ENCODE peak calls at places on chromosomes 13 and 19, in six cellular contexts. O is T-helper 1 cell; W is stromal cell of bone marrow; Z is endothelial cell of umbilical vein; P is stimulated activated CD4-positive, alpha-beta T cell treated with anti-CD3 and anti-CD28 coated beads, TNF-alpha, amount 100 ng/mL, for 4 hours; Y is OCI-M1. U is an unnamed sample.

GRCh38 chr19:8366961-8367326 is 3.0 kb downstream of the ANGPTL4 start:
- DNase-seq in W (no peak), P (no peak), O (no peak), Y (no peak), Z (no peak), U (peak; percentile 32)

GRCh38 chr13:98509271-98510155 is 67.4 kb downstream of the STK24 start:
- DNase-seq in Y (peak; percentile 97), W (peak; percentile 90), O (no peak), Z (peak; percentile 95), P (peak; percentile 15), U (peak; percentile 92)

GRCh38 chr13:46963874-46964273 is 67.0 kb upstream of the HTR2A start:
- DNase-seq in Y (no peak), W (no peak), O (no peak), Z (no peak), P (no peak), U (peak; percentile 4)

GRCh38 chr19:11528551-11529341 is at the start of gene ECSIT:
- DNase-seq in W (peak; percentile 99), Z (peak; percentile 99), P (peak; percentile 87), O (peak; percentile 82), Y (peak; percentile 100), U (peak; percentile 98)

GRCh38 chr19:17138937-17139598 is 63.5 kb downstream of the MYO9B start:
- DNase-seq in P (no peak), Y (no peak), W (no peak), Z (no peak), O (no peak), U (no peak)

GRCh38 chr19:11382898-11383705 is 1.0 kb downstream of the EPOR start:
- DNase-seq in Z (peak; percentile 28), Y (peak; percentile 100), P (no peak), W (no peak), O (peak; percentile 25), U (peak; percentile 72)

GRCh38 chr13:44148159-44148929 is 225.3 kb upstream of the SERP2 start:
- DNase-seq in Y (no peak), O (no peak), Z (no peak), P (no peak), W (no peak), U (no peak)

GRCh38 chr13:40403509-40404241 is 262.8 kb downstream of the FOXO1 start:
- DNase-seq in Z (no peak), O (no peak), W (no peak), Y (no peak), P (no peak), U (peak; percentile 31)

GRCh38 chr19:41399091-41399490 is 1.5 kb downstream of the BCKDHA start:
- DNase-seq in O (no peak), Z (no peak), P (no peak), W (no peak), Y (no peak), U (no peak)

GRCh38 chr13:32894589-32895001 is 121.6 kb upstream of the KL start:
- DNase-seq in W (peak; percentile 42), O (no peak), Y (peak; percentile 80), P (no peak), Z (no peak), U (peak; percentile 92)

GRCh38 chr19:45306522-45307027 is 16.1 kb downstream of the CKM start:
- DNase-seq in Z (no peak), O (no peak), P (no peak), Y (no peak), W (no peak), U (no peak)

GRCh38 chr13:97221491-97221890 is 642 bp upstream of the MBNL2 start:
- DNase-seq in Z (no peak), Y (peak; percentile 49), W (no peak), P (no peak), O (no peak), U (no peak)

GRCh38 chr19:50418186-50419021 is at the start of gene SPIB:
- DNase-seq in W (no peak), P (no peak), Z (no peak), O (no peak), Y (peak; percentile 37), U (peak; percentile 54)

GRCh38 chr13:42696191-42696590 is 85.2 kb upstream of the FAM216B start:
- DNase-seq in W (no peak), Y (no peak), Z (no peak), O (no peak), P (no peak), U (no peak)

GRCh38 chr13:110492299-110493160 is 69.0 kb downstream of the RAB20 start:
- DNase-seq in O (no peak), W (no peak), Y (no peak), Z (no peak), P (no peak), U (no peak)

GRCh38 chr19:16581145-16581970 is 9.1 kb upstream of the SLC35E1 start:
- DNase-seq in W (no peak), O (no peak), Y (no peak), Z (no peak), P (no peak), U (no peak)

GRCh38 chr13:111632906-111633305 is 312.5 kb downstream of the TEX29 start:
- DNase-seq in Z (no peak), W (no peak), P (no peak), Y (no peak), O (no peak), U (no peak)

GRCh38 chr13:104900186-104900817 is 1635.2 kb downstream of the EFNB2 start:
- DNase-seq in Z (no peak), P (no peak), O (no peak), Y (no peak), W (no peak), U (no peak)

U was measured in NB4.